ENCODE peak calls at places on chromosome 11, in nine cellular contexts. A is stimulated activated CD4-positive, alpha-beta T cell treated with anti-CD3 and anti-CD28 coated beads, Interleukin-12 subunit alpha, Interleukin-12 subunit beta, amount 100 ng/mL, for 4 hours; P is SK-N-SH; I is activated effector memory CD4-positive, alpha-beta T cell treated with anti-CD3 and anti-CD28 coated beads, Interleukin-2, amount 50 U/mL, for 16 hours; F is mammary epithelial cell; T is GDM1; Z is NCI-H510A treated with DMSO at 0.1 percent for 48 hours; U is iris pigment epithelial cell; L is B cell. W is an unnamed sample.

GRCh38 chr11:87290304-87290922 is 252.7 kb downstream of the TMEM135 start:
- DNase-seq in A (no peak), P (peak), I (no peak), F (peak), T (peak), Z (peak), U (peak), L (no peak), W (peak)

GRCh38 chr11:122137081-122137793 is 21.2 kb upstream of the BLID start:
- DNase-seq in A (no peak), P (no peak), I (no peak), F (peak), T (no peak), Z (no peak), U (peak), L (no peak), W (no peak)

GRCh38 chr11:113161671-113162589 is 152.5 kb upstream of the TTC12 start:
- DNase-seq in A (no peak), P (no peak), I (no peak), F (no peak), T (no peak), Z (peak), U (no peak), L (no peak), W (no peak)

GRCh38 chr11:114296190-114296978 is at the start of gene NNMT:
- DNase-seq in A (no peak), P (no peak), I (no peak), F (peak), T (no peak), Z (no peak), U (peak), L (no peak), W (no peak)

GRCh38 chr11:45470151-45471001 is 184.2 kb upstream of the SYT13 start:
- DNase-seq in A (no peak), P (no peak), I (no peak), F (no peak), T (no peak), Z (no peak), U (peak), L (no peak), W (no peak)

GRCh38 chr11:22341582-22341919 is 3.4 kb downstream of the SLC17A6 start:
- DNase-seq in A (no peak), P (no peak), I (no peak), F (no peak), T (no peak), Z (no peak), U (no peak), L (no peak), W (no peak)

GRCh38 chr11:101401245-101401644 is 182.6 kb downstream of the TRPC6 start:
- DNase-seq in A (no peak), P (no peak), I (no peak), F (no peak), T (no peak), Z (no peak), U (peak), L (no peak), W (no peak)

GRCh38 chr11:44517541-44517940 is 47.9 kb upstream of the CD82 start:
- DNase-seq in A (no peak), P (no peak), I (no peak), F (no peak), T (no peak), Z (no peak), U (no peak), L (no peak), W (no peak)

GRCh38 chr11:67381244-67381972 is 8.0 kb upstream of the CLCF1 start:
- DNase-seq in A (no peak), P (no peak), I (no peak), F (no peak), T (no peak), Z (no peak), U (no peak), L (no peak), W (peak)

GRCh38 chr11:65058012-65058411 is 341 bp downstream of the NAALADL1 start:
- DNase-seq in A (no peak), P (no peak), I (no peak), F (no peak), T (no peak), Z (no peak), U (no peak), L (no peak), W (no peak)

GRCh38 chr11:93236741-93237675 is 39.2 kb upstream of the SLC36A4 start:
- DNase-seq in A (no peak), P (peak), I (no peak), F (peak), T (peak), Z (peak), U (peak), L (no peak), W (no peak)

GRCh38 chr11:63829823-63830489 is 9.0 kb upstream of the MARK2 start:
- DNase-seq in A (no peak), P (peak), I (no peak), F (no peak), T (peak), Z (no peak), U (no peak), L (no peak), W (no peak)

GRCh38 chr11:68141247-68142027 is 20.2 kb upstream of the CHKA start:
- DNase-seq in A (no peak), P (no peak), I (peak), F (no peak), T (no peak), Z (no peak), U (no peak), L (no peak), W (no peak)